ENCODE peak calls at places on chromosomes 7 and 10, in four cellular contexts. One of them, this sample, is unnamed.
A peak's percentile ranks its signal among the peaks of the same experiment; 100 is the strongest.

GRCh38 chr10:21599582-21599981 is 65.5 kb downstream of the MLLT10 start:
- DNase-seq in mesothelial cell of epicardium: no peak
- DNase-seq in activated CD8-positive, alpha-beta T cell treated with anti-CD3 and anti-CD28 coated beads for 36 hours: no peak
- DNase-seq in upper lobe of left lung: no peak
- DNase-seq in this sample: no peak

GRCh38 chr10:73894245-73894971 is 16.5 kb upstream of the PLAU start:
- DNase-seq in activated CD8-positive, alpha-beta T cell treated with anti-CD3 and anti-CD28 coated beads for 36 hours: peak; percentile 58
- DNase-seq in mesothelial cell of epicardium: no peak
- DNase-seq in upper lobe of left lung: no peak
- DNase-seq in this sample: no peak

GRCh38 chr10:5321273-5321672 is 43.5 kb upstream of the UCN3 start:
- DNase-seq in mesothelial cell of epicardium: no peak
- DNase-seq in upper lobe of left lung: no peak
- DNase-seq in activated CD8-positive, alpha-beta T cell treated with anti-CD3 and anti-CD28 coated beads for 36 hours: no peak
- DNase-seq in this sample: no peak

GRCh38 chr7:128735433-128735832 is 3.7 kb upstream of the CALU start:
- DNase-seq in activated CD8-positive, alpha-beta T cell treated with anti-CD3 and anti-CD28 coated beads for 36 hours: no peak
- DNase-seq in mesothelial cell of epicardium: no peak
- DNase-seq in upper lobe of left lung: no peak
- DNase-seq in this sample: no peak

GRCh38 chr10:9075420-9075819 is 1020.9 kb downstream of the GATA3 start:
- DNase-seq in activated CD8-positive, alpha-beta T cell treated with anti-CD3 and anti-CD28 coated beads for 36 hours: no peak
- DNase-seq in mesothelial cell of epicardium: no peak
- DNase-seq in upper lobe of left lung: no peak
- DNase-seq in this sample: no peak

GRCh38 chr10:86512137-86512536 is 9.5 kb downstream of the WAPL start:
- DNase-seq in mesothelial cell of epicardium: no peak
- DNase-seq in activated CD8-positive, alpha-beta T cell treated with anti-CD3 and anti-CD28 coated beads for 36 hours: no peak
- DNase-seq in upper lobe of left lung: no peak
- DNase-seq in this sample: no peak

GRCh38 chr7:137930616-137931015 is 71.3 kb downstream of the CREB3L2 start:
- DNase-seq in mesothelial cell of epicardium: no peak
- DNase-seq in activated CD8-positive, alpha-beta T cell treated with anti-CD3 and anti-CD28 coated beads for 36 hours: no peak
- DNase-seq in upper lobe of left lung: no peak
- DNase-seq in this sample: no peak

GRCh38 chr10:110806335-110806734 is 65.4 kb upstream of the PDCD4 start:
- DNase-seq in activated CD8-positive, alpha-beta T cell treated with anti-CD3 and anti-CD28 coated beads for 36 hours: no peak
- DNase-seq in upper lobe of left lung: no peak
- DNase-seq in mesothelial cell of epicardium: no peak
- DNase-seq in this sample: no peak

GRCh38 chr7:1226155-1226901 is 6.3 kb upstream of the UNCX start:
- DNase-seq in activated CD8-positive, alpha-beta T cell treated with anti-CD3 and anti-CD28 coated beads for 36 hours: no peak
- DNase-seq in upper lobe of left lung: no peak
- DNase-seq in mesothelial cell of epicardium: no peak
- DNase-seq in this sample: no peak

GRCh38 chr7:1225462-1226154 is 7.1 kb upstream of the UNCX start:
- DNase-seq in upper lobe of left lung: peak; percentile 90
- DNase-seq in mesothelial cell of epicardium: no peak
- DNase-seq in activated CD8-positive, alpha-beta T cell treated with anti-CD3 and anti-CD28 coated beads for 36 hours: peak; percentile 60
- DNase-seq in this sample: no peak

GRCh38 chr7:1224093-1224702 is 8.5 kb upstream of the UNCX start:
- DNase-seq in mesothelial cell of epicardium: no peak
- DNase-seq in upper lobe of left lung: peak; percentile 83
- DNase-seq in activated CD8-positive, alpha-beta T cell treated with anti-CD3 and anti-CD28 coated beads for 36 hours: no peak
- DNase-seq in this sample: no peak

GRCh38 chr7:1220958-1221745 is 11.5 kb upstream of the UNCX start:
- DNase-seq in activated CD8-positive, alpha-beta T cell treated with anti-CD3 and anti-CD28 coated beads for 36 hours: no peak
- DNase-seq in upper lobe of left lung: peak; percentile 34
- DNase-seq in mesothelial cell of epicardium: no peak
- DNase-seq in this sample: no peak

DNA sequence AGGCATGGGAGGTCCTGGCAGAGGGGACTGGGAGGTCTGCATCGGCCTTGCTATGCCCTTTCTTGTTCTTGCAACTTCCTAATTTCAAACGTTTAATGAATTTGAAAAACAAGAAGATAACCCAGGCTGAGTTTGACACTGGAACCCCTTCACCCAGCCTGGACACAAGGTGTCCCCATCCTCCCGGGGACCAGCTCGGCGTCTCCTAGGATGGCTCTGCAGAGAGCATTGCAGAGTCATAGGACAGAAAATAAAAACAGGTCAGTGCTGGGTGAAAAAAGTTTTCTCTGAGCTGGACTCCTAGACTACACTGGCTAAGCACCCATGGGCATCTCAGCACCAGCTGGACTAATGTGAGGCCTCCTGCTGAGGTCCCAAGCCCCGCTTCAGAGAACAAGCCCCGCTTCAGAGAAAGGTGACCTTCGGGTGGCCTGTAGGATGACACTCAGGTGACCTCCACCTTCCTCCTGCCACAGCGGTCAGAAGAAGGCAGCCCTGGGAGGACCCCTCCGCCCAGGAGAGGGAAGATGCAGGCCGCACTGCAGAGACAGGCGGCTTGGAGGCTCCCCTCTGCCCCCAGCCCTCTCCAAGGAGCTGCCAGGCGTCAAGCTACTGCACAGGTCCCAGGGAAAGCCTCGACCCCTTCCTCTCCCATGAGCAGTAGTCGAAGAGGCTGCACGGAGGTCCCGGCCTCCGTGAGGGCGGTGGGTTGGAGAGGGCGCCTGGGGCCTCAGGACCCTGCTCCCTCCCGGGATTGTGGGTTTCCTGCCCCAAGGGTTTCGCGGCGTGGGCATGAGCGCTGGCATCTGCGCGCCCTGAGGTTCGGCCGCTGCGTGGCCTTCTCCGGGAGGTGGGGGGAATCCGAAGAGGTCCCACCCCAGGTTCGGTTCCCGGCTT is 9.2 kb upstream of the UNCX start:
- DNase-seq in mesothelial cell of epicardium: no peak
- DNase-seq in upper lobe of left lung: no peak
- DNase-seq in activated CD8-positive, alpha-beta T cell treated with anti-CD3 and anti-CD28 coated beads for 36 hours: no peak
- DNase-seq in this sample: no peak
- TF ChIP-seq CTCF in mesothelial cell of epicardium: no peak
- TF ChIP-seq CTCF in upper lobe of left lung: no peak
- TF ChIP-seq CTCF in activated CD8-positive, alpha-beta T cell treated with anti-CD3 and anti-CD28 coated beads for 36 hours: no peak
- TF ChIP-seq CTCF in this sample: peak; percentile 31

GRCh38 chr10:124470544-124471449 is 9.2 kb downstream of the LHPP start:
- DNase-seq in mesothelial cell of epicardium: no peak
- DNase-seq in activated CD8-positive, alpha-beta T cell treated with anti-CD3 and anti-CD28 coated beads for 36 hours: no peak
- DNase-seq in upper lobe of left lung: no peak
- DNase-seq in this sample: no peak
- TF ChIP-seq CTCF in mesothelial cell of epicardium: no peak
- TF ChIP-seq CTCF in activated CD8-positive, alpha-beta T cell treated with anti-CD3 and anti-CD28 coated beads for 36 hours: no peak
- TF ChIP-seq CTCF in upper lobe of left lung: no peak
- TF ChIP-seq CTCF in this sample: no peak

GRCh38 chr10:102233997-102234396 is 7.3 kb downstream of the PITX3 start:
- DNase-seq in mesothelial cell of epicardium: no peak
- DNase-seq in activated CD8-positive, alpha-beta T cell treated with anti-CD3 and anti-CD28 coated beads for 36 hours: no peak
- DNase-seq in upper lobe of left lung: no peak
- DNase-seq in this sample: no peak

GRCh38 chr10:102231357-102232318 is 5.5 kb downstream of the ELOVL3 start:
- DNase-seq in activated CD8-positive, alpha-beta T cell treated with anti-CD3 and anti-CD28 coated beads for 36 hours: peak; percentile 84
- DNase-seq in upper lobe of left lung: peak; percentile 89
- DNase-seq in mesothelial cell of epicardium: no peak
- DNase-seq in this sample: peak; percentile 75

GRCh38 chr10:102229810-102230263 is 3.7 kb downstream of the ELOVL3 start:
- DNase-seq in mesothelial cell of epicardium: peak; percentile 80
- DNase-seq in upper lobe of left lung: peak; percentile 95
- DNase-seq in activated CD8-positive, alpha-beta T cell treated with anti-CD3 and anti-CD28 coated beads for 36 hours: peak; percentile 92
- DNase-seq in this sample: peak; percentile 91

GRCh38 chr10:102230264-102230860 is 4.3 kb downstream of the ELOVL3 start:
- DNase-seq in mesothelial cell of epicardium: no peak
- DNase-seq in activated CD8-positive, alpha-beta T cell treated with anti-CD3 and anti-CD28 coated beads for 36 hours: peak; percentile 68
- DNase-seq in upper lobe of left lung: peak; percentile 89
- DNase-seq in this sample: peak; percentile 77

DNA sequence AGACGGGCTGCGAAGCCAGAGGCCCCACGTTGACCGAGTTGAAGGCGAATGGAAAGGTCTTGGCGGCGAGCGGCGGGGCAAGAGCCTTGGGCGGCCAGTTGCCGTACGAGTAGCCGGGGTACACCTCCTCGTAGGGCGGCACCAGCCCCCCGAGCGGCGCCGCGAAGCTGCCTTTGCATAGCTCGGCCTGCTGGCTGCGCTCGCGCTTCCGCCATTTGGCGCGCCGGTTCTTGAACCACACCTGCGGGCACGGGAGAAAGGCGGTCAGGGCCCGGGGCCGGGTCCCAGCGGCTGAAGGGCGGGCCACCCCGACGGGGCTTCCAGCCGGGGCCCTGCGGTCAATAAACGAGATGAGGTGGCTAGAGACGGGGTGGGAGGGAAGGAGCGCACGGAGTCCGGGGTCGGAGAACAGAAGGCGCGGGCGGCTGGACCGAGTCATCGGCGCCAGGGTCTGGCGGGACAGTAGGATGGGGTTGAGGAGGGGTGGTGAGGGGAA is 4.8 kb downstream of the ELOVL3 start:
- DNase-seq in mesothelial cell of epicardium: no peak
- DNase-seq in activated CD8-positive, alpha-beta T cell treated with anti-CD3 and anti-CD28 coated beads for 36 hours: peak; percentile 63
- DNase-seq in upper lobe of left lung: peak; percentile 91
- DNase-seq in this sample: no peak
- TF ChIP-seq CTCF in mesothelial cell of epicardium: no peak
- TF ChIP-seq CTCF in activated CD8-positive, alpha-beta T cell treated with anti-CD3 and anti-CD28 coated beads for 36 hours: no peak
- TF ChIP-seq CTCF in upper lobe of left lung: peak; percentile 45
- TF ChIP-seq CTCF in this sample: peak; percentile 32

DNA sequence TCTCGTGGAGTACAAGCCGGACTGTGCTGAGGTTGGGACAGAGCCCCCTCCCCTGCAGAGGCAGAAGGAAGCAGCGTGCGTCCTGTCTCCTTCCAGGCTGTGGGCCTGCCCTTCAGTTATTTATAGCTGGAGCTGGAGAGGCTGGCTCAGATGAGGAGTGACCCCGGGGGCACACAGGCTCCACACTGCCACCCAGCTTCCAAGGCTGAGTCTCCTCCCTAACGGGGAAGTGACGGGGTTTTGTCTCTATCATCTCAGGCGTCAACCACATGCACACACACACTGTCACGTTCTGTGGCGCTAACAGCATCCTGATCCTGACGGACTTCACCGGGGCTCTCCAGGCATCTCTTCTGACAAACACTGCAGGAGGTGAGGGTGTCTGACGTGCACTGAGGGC is 25.4 kb downstream of the AMZ1 start:
- DNase-seq in upper lobe of left lung: no peak
- DNase-seq in activated CD8-positive, alpha-beta T cell treated with anti-CD3 and anti-CD28 coated beads for 36 hours: no peak
- DNase-seq in mesothelial cell of epicardium: no peak
- DNase-seq in this sample: no peak
- TF ChIP-seq CTCF in upper lobe of left lung: no peak
- TF ChIP-seq CTCF in activated CD8-positive, alpha-beta T cell treated with anti-CD3 and anti-CD28 coated beads for 36 hours: no peak
- TF ChIP-seq CTCF in mesothelial cell of epicardium: no peak
- TF ChIP-seq CTCF in this sample: peak; percentile 40

GRCh38 chr7:55255501-55256445 is 109.4 kb upstream of the LANCL2 start:
- DNase-seq in mesothelial cell of epicardium: peak; percentile 61
- DNase-seq in upper lobe of left lung: peak; percentile 97
- DNase-seq in activated CD8-positive, alpha-beta T cell treated with anti-CD3 and anti-CD28 coated beads for 36 hours: peak; percentile 79
- DNase-seq in this sample: peak; percentile 88
- TF ChIP-seq CTCF in mesothelial cell of epicardium: peak; percentile 31
- TF ChIP-seq CTCF in upper lobe of left lung: peak; percentile 89
- TF ChIP-seq CTCF in activated CD8-positive, alpha-beta T cell treated with anti-CD3 and anti-CD28 coated beads for 36 hours: no peak
- TF ChIP-seq CTCF in this sample: peak; percentile 81

DNA sequence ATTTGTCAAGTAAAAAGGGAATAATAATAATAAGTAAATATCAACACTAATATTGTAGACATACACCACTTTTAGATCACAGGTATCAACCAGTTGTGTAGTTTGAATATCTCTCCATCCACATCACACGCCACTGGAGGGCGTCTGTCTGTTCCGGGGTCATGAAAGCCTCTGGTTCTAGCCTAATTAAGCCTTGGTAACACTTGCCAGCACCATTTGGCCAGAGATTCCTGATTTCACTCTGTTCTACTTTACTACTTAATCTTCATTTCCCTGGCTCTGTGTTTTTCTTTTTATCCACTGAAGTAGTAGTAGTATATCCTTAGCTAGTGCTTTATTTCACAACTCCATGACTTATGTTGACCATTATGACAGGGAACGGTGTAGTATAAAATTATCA is 285.6 kb upstream of the POM121L12 start:
- DNase-seq in upper lobe of left lung: no peak
- DNase-seq in mesothelial cell of epicardium: no peak
- DNase-seq in activated CD8-positive, alpha-beta T cell treated with anti-CD3 and anti-CD28 coated beads for 36 hours: no peak
- DNase-seq in this sample: no peak
- TF ChIP-seq CTCF in upper lobe of left lung: no peak
- TF ChIP-seq CTCF in mesothelial cell of epicardium: no peak
- TF ChIP-seq CTCF in activated CD8-positive, alpha-beta T cell treated with anti-CD3 and anti-CD28 coated beads for 36 hours: no peak
- TF ChIP-seq CTCF in this sample: peak; percentile 35

GRCh38 chr7:66638309-66639099 is 9.8 kb downstream of the KCTD7 start:
- DNase-seq in activated CD8-positive, alpha-beta T cell treated with anti-CD3 and anti-CD28 coated beads for 36 hours: no peak
- DNase-seq in mesothelial cell of epicardium: no peak
- DNase-seq in upper lobe of left lung: peak; percentile 27
- DNase-seq in this sample: peak; percentile 70
- TF ChIP-seq CTCF in activated CD8-positive, alpha-beta T cell treated with anti-CD3 and anti-CD28 coated beads for 36 hours: no peak
- TF ChIP-seq CTCF in mesothelial cell of epicardium: no peak
- TF ChIP-seq CTCF in upper lobe of left lung: no peak
- TF ChIP-seq CTCF in this sample: no peak

This sample was measured in type B pancreatic cell.